ENCODE peak calls at places on chromosome 22, in nine cellular contexts. Q is fibroblast of lung, N is neural progenitor cell, J is A549, R is cardiac muscle cell, K is H1, S is suprapubic skin, A is stomach, W is endothelial cell of umbilical vein. Y is an unnamed sample. For H3K4me1, the result is how much of the 10 kb centered on the place peaks cover.

GRCh38 chr22:44622147-44622427 is 79.9 kb upstream of the PRR5 start:
- DNase-seq in Q (no peak), N (peak), J (no peak), R (no peak), K (no peak), S (no peak), A (no peak), W (no peak), Y (no peak)

GRCh38 chr22:36411589-36412258 is 24.0 kb upstream of the MYH9 start:
- DNase-seq in Q (no peak), N (no peak), J (no peak), R (no peak), K (no peak), S (no peak), A (no peak), W (no peak), Y (no peak)

GRCh38 chr22:30250713-30251267 is 4.2 kb upstream of the LIF start:
- DNase-seq in Q (no peak), N (no peak), J (peak), R (no peak), K (no peak), S (no peak), A (peak), W (no peak), Y (no peak)

GRCh38 chr22:38309614-38310517 is 7.4 kb downstream of the CSNK1E start:
- DNase-seq in Q (peak), N (no peak), J (no peak), R (no peak), K (no peak), S (no peak), A (no peak), W (no peak), Y (no peak)

GRCh38 chr22:37198290-37199102 is 10.4 kb upstream of the C1QTNF6 start:
- DNase-seq in Q (peak), N (peak), J (peak), R (peak), K (peak), S (peak), A (peak), W (peak), Y (peak)

GRCh38 chr22:19629331-19629719 is 85.0 kb upstream of the SEPTIN5 start:
- DNase-seq in Q (no peak), N (no peak), J (no peak), R (no peak), K (no peak), S (peak), A (no peak), W (no peak), Y (no peak)

GRCh38 chr22:24134090-24134846 is 47.0 kb upstream of the SUSD2 start:
- DNase-seq in Q (peak), N (peak), J (no peak), R (peak), K (no peak), S (no peak), A (peak), W (no peak), Y (no peak)

GRCh38 chr22:24592144-24592845 is 578 bp downstream of the LRRC75B start:
- DNase-seq in Q (peak), N (peak), J (no peak), R (no peak), K (peak), S (no peak), A (no peak), W (peak), Y (no peak)

GRCh38 chr22:38305481-38306448 is 11.5 kb downstream of the CSNK1E start:
- DNase-seq in Q (peak), N (peak), J (no peak), R (no peak), K (no peak), S (no peak), A (no peak), W (peak), Y (peak)

GRCh38 chr22:38108561-38109319 is 1.7 kb downstream of the BAIAP2L2 start:
- DNase-seq in Q (no peak), N (no peak), J (no peak), R (no peak), K (no peak), S (no peak), A (no peak), W (no peak), Y (no peak)

GRCh38 chr22:23969071-23969470 is 2.4 kb downstream of the DDTL start:
- DNase-seq in Q (no peak), N (no peak), J (no peak), R (no peak), K (peak), S (no peak), A (no peak), W (no peak), Y (no peak)

GRCh38 chr22:36285017-36285416 is 32.1 kb downstream of the APOL1 start:
- DNase-seq in Q (no peak), N (no peak), J (no peak), R (no peak), K (no peak), S (no peak), A (no peak), W (no peak), Y (no peak)

GRCh38 chr22:34105461-34106062 is 185.3 kb upstream of the LARGE1 start:
- DNase-seq in Q (no peak), N (peak), J (peak), R (peak), K (peak), S (no peak), A (peak), W (no peak), Y (peak)

GRCh38 chr22:37556750-37557149 is 3.5 kb upstream of the CDC42EP1 start:
- DNase-seq in Q (no peak), N (peak), J (no peak), R (no peak), K (peak), S (no peak), A (no peak), W (no peak), Y (no peak)

GRCh38 chr22:36981247-36981775 is 37.9 kb downstream of the TST start:
- DNase-seq in Q (no peak), N (no peak), J (no peak), R (no peak), K (no peak), S (no peak), A (no peak), W (no peak), Y (no peak)

GRCh38 chr22:32911526-32911925 is 110.0 kb downstream of the TIMP3 start:
- DNase-seq in Q (peak), N (no peak), J (no peak), R (no peak), K (no peak), S (no peak), A (no peak), W (no peak), Y (no peak)

GRCh38 chr22:46033256-46034200 is 56.6 kb upstream of the WNT7B start:
- DNase-seq in Q (peak), N (no peak), J (no peak), R (no peak), K (no peak), S (peak), A (no peak), W (peak), Y (no peak)

GRCh38 chr22:46038174-46038487 is 61.2 kb upstream of the WNT7B start:
- DNase-seq in Q (no peak), N (no peak), J (no peak), R (no peak), K (no peak), S (no peak), A (no peak), W (no peak), Y (no peak)

GRCh38 chr22:46036558-46037408 is 59.8 kb upstream of the WNT7B start:
- DNase-seq in Q (no peak), N (peak), J (peak), R (peak), K (no peak), S (peak), A (peak), W (peak), Y (peak)

GRCh38 chr22:46035380-46035741 is 58.4 kb upstream of the WNT7B start:
- DNase-seq in Q (no peak), N (no peak), J (no peak), R (no peak), K (no peak), S (no peak), A (no peak), W (no peak), Y (no peak)

GRCh38 chr22:46035742-46036557 is 59.0 kb upstream of the WNT7B start:
- DNase-seq in Q (peak), N (peak), J (peak), R (peak), K (peak), S (peak), A (peak), W (peak), Y (peak)
- H3K4me1 ChIP-seq in Q (under half), N (under half), J (under half), R (under half), K (under half), S (half or more), A (under half), W (under half), Y (under half)

DNA sequence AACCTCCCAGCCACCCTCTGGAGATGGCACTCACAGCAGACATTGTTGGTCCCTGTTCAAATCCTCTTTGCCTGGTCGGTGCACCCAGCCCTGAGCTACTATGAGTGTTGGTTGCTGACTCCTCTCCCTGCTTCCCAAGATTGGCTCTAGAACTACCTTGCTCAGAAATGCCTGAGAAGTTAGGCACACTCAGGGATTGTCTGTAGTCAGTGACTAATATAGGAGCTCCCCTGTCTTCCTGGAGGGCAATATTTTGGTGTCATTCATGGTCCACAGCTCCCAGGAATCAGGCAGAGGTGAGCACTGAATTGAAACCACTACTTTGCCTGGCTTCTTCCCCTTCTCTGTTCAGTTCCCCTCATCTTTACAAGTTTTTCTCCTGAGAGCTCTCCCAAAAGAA is 325.9 kb downstream of the MIAT start:
- DNase-seq in Q (no peak), N (no peak), J (no peak), R (no peak), K (no peak), S (no peak), A (no peak), W (no peak), Y (no peak)
- H3K27ac ChIP-seq in Q (no peak), N (no peak), J (no peak), R (no peak), K (no peak), S (no peak), A (no peak), W (no peak), Y (no peak)

DNA sequence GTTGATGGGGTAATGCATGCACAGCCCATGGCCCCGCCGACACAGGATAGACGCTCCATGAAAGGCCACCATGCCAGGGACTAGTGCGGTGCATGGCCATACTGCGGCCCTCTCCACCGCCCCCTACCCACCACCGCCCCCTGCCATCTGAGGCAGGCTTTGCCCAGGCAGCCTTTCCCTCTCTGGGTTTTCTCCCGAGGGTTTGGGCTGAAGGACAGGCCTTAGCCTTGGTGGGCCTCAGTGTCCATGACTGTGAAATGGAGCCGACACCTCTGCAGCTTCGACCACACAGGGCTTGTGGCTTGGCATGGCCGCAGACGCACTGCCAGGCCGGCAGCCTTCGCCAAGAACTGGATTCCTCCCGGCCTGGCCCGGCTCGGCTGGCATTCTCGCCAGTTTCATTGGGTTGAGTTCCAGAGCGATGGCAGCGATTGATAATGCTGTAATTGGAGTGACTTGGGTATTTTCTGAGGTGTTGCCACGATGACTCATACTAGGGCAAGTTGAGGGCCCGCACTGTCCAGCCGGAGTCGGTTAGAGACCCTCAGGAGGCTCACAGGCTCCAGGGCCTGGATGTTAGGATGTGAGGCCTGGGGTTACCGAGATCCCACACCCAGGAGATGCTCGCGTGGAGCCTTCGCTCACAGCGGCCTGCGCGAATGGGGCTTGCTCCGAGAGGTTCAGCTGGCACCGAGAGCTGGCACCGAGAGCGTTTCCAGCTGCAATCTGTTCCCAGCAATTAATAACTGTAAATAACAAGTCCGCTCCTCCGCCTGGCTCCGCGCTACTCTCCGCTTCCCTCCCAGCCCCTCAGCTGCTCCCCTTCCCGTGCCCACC is 111.2 kb downstream of the WNT7B start:
- DNase-seq in Q (no peak), N (no peak), J (no peak), R (no peak), K (peak), S (no peak), A (peak), W (no peak), Y (no peak)
- TF ChIP-seq CTCF in Q (no peak), N (peak), J (no peak), R (no peak), K (peak), S (no peak), A (no peak), W (no peak), Y (no peak)

GRCh38 chr22:28981818-28982499 is 79.7 kb downstream of the C22orf31 start:
- DNase-seq in Q (no peak), N (no peak), J (no peak), R (no peak), K (no peak), S (no peak), A (no peak), W (no peak), Y (no peak)
- H3K4me1 ChIP-seq in Q (under half), N (under half), J (half or more), R (half or more), K (under half), S (under half), A (half or more), W (under half), Y (under half)

GRCh38 chr22:48868554-48868953 is 959.1 kb downstream of the BRD1 start:
- DNase-seq in Q (no peak), N (no peak), J (no peak), R (no peak), K (no peak), S (peak), A (no peak), W (no peak), Y (no peak)

GRCh38 chr22:48870436-48870835 is 957.2 kb downstream of the BRD1 start:
- DNase-seq in Q (no peak), N (no peak), J (no peak), R (no peak), K (no peak), S (peak), A (no peak), W (no peak), Y (peak)

GRCh38 chr22:48867891-48868290 is 959.8 kb downstream of the BRD1 start:
- DNase-seq in Q (no peak), N (peak), J (no peak), R (no peak), K (no peak), S (no peak), A (no peak), W (no peak), Y (no peak)

GRCh38 chr22:48869788-48870187 is 957.9 kb downstream of the BRD1 start:
- DNase-seq in Q (no peak), N (no peak), J (no peak), R (no peak), K (no peak), S (no peak), A (no peak), W (no peak), Y (no peak)

DNA sequence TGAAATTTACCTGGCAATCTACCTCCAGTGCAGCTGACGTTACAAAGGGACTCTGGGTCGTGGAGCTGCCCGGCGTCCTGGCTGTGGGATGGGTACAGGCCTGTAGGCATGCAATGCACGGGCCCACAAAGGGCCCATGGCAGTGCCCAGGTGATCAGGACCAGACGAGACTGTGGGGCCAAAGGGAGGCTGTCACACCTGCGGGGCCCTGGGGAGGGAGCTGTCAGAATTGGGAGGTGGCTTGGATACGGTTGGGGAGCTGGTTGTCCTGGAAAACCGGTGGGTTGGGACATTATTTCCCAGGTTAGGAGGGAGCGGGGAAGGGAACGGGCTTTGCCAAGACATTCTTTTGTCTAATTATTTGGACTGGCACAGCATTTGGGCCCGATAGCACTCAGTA is 958.5 kb downstream of the BRD1 start:
- DNase-seq in Q (no peak), N (no peak), J (no peak), R (no peak), K (no peak), S (peak), A (no peak), W (no peak), Y (no peak)
- H3K27ac ChIP-seq in Q (no peak), N (no peak), J (no peak), R (no peak), K (no peak), S (no peak), A (no peak), W (no peak), Y (peak)

GRCh38 chr22:39317084-39317755 is 2.2 kb downstream of the RPL3 start:
- DNase-seq in Q (peak), N (no peak), J (no peak), R (no peak), K (no peak), S (no peak), A (no peak), W (no peak), Y (no peak)

GRCh38 chr22:39318507-39319283 is 728 bp downstream of the RPL3 start:
- DNase-seq in Q (peak), N (peak), J (no peak), R (peak), K (no peak), S (no peak), A (no peak), W (no peak), Y (no peak)

GRCh38 chr22:39316440-39317083 is 2.9 kb downstream of the RPL3 start:
- DNase-seq in Q (peak), N (peak), J (no peak), R (peak), K (peak), S (no peak), A (peak), W (peak), Y (peak)

GRCh38 chr22:39317756-39318506 is 1.5 kb downstream of the RPL3 start:
- DNase-seq in Q (peak), N (no peak), J (no peak), R (no peak), K (no peak), S (no peak), A (no peak), W (peak), Y (no peak)

GRCh38 chr22:39319284-39320170 is at the start of gene RPL3:
- DNase-seq in Q (peak), N (peak), J (peak), R (peak), K (peak), S (peak), A (peak), W (peak), Y (peak)
- TF ChIP-seq CTCF in Q (peak), N (peak), J (no peak), R (no peak), K (peak), S (no peak), A (peak), W (peak), Y (peak)

GRCh38 chr22:22772883-22773282 is 114.7 kb upstream of the IGLL5 start:
- DNase-seq in Q (no peak), N (no peak), J (no peak), R (no peak), K (no peak), S (no peak), A (no peak), W (no peak), Y (no peak)

GRCh38 chr22:22772396-22772795 is 115.2 kb upstream of the IGLL5 start:
- DNase-seq in Q (no peak), N (no peak), J (no peak), R (no peak), K (no peak), S (no peak), A (no peak), W (no peak), Y (no peak)

GRCh38 chr22:22770881-22771280 is 116.7 kb upstream of the IGLL5 start:
- DNase-seq in Q (no peak), N (no peak), J (no peak), R (no peak), K (no peak), S (no peak), A (no peak), W (no peak), Y (no peak)

GRCh38 chr22:22770280-22770871 is 117.2 kb upstream of the IGLL5 start:
- DNase-seq in Q (peak), N (peak), J (peak), R (no peak), K (peak), S (no peak), A (peak), W (peak), Y (peak)

DNA sequence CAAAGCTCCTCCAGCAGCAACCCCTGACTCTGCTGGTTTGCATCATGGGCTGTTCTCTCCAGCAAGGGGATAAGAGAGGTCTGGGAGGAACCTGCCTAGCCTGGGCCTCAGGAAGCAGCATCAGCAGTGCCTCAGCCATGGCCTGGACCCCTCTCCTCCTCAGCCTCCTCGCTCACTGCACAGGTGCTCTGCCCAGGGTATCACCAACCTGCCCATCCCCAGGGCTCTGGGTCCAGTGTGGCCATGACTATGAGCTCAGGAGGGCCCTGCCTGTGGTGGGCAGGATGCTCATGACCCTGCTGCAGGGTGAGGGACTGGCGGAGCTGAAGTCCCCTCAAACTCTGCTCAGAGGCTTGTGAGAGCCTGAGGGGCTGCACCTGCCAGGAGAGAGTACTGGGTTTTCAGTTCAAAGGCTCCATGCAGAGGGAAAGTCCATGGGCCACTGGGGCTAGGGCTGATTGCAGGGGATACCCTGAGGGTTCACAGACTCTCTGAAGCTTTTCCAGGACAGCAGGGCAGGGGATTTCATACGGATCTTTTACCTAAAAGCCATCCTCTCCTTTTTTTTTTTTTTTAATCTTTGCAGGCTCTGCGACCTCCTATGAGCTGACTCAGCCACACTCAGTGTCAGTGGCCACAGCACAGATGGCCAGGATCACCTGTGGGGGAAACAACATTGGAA is 115.8 kb upstream of the IGLL5 start:
- DNase-seq in Q (no peak), N (no peak), J (no peak), R (no peak), K (no peak), S (no peak), A (no peak), W (no peak), Y (no peak)
- H3K4me1 ChIP-seq in Q (under half), N (under half), J (under half), R (under half), K (under half), S (under half), A (under half), W (under half), Y (under half)

Y was measured in A673.